ENCODE peak calls at places on chromosome 21, in seven cellular contexts. X, A, J, T, V, Q and L are unnamed samples.

GRCh38 chr21:35606578-35606977 is 453.7 kb downstream of the SETD4 start:
- DNase-seq in V (no peak), Q (no peak), T (no peak), A (no peak), X (no peak), J (no peak), L (no peak)

GRCh38 chr21:28657576-28657975 is 335.1 kb downstream of the LTN1 start:
- DNase-seq in V (no peak), J (no peak), X (no peak), A (no peak), Q (no peak), T (no peak), L (no peak)

GRCh38 chr21:45390121-45390751 is 14.7 kb upstream of the COL18A1 start:
- DNase-seq in T (no peak), A (no peak), J (no peak), Q (no peak), V (no peak), X (no peak), L (no peak)

GRCh38 chr21:18517905-18518566 is 114.5 kb upstream of the TMPRSS15 start:
- DNase-seq in Q (no peak), J (no peak), T (no peak), V (no peak), A (no peak), X (no peak), L (no peak)

GRCh38 chr21:28310711-28311110 is 682.0 kb downstream of the LTN1 start:
- DNase-seq in A (no peak), J (no peak), V (no peak), X (no peak), Q (no peak), T (no peak), L (no peak)

GRCh38 chr21:19340303-19340702 is 936.7 kb upstream of the TMPRSS15 start:
- DNase-seq in Q (no peak), V (no peak), T (no peak), A (no peak), J (no peak), X (no peak), L (no peak)

GRCh38 chr21:45323487-45324380 is 36.0 kb upstream of the POFUT2 start:
- DNase-seq in V (no peak), J (no peak), T (peak; percentile 60), A (no peak), X (peak; percentile 39), Q (no peak), L (no peak)

GRCh38 chr21:39575778-39576177 is 37.0 kb upstream of the B3GALT5 start:
- DNase-seq in Q (no peak), X (no peak), A (no peak), V (no peak), J (no peak), T (no peak), L (no peak)

GRCh38 chr21:45098867-45099266 is 24.5 kb downstream of the ADARB1 start:
- DNase-seq in Q (peak; percentile 54), J (no peak), T (no peak), A (peak; percentile 32), V (peak; percentile 51), X (no peak), L (no peak)

GRCh38 chr21:25513810-25514209 is 93.5 kb downstream of the MRPL39 start:
- DNase-seq in T (no peak), V (no peak), J (no peak), X (no peak), A (no peak), Q (no peak), L (no peak)

GRCh38 chr21:45575993-45576837 is 34.0 kb upstream of the SLC19A1 start:
- DNase-seq in T (no peak), A (no peak), V (no peak), Q (peak; percentile 30), X (no peak), J (no peak), L (no peak)

GRCh38 chr21:25551548-25551947 is 55.7 kb downstream of the MRPL39 start:
- DNase-seq in V (no peak), T (no peak), Q (no peak), A (no peak), X (no peak), J (no peak), L (no peak)

GRCh38 chr21:44958471-44959191 is 18.8 kb downstream of the SLX9 start:
- DNase-seq in T (no peak), Q (peak; percentile 80), A (no peak), J (no peak), V (no peak), X (peak; percentile 67), L (no peak)

GRCh38 chr21:29849735-29850176 is 90.0 kb downstream of the GRIK1 start:
- DNase-seq in Q (peak; percentile 50), J (peak; percentile 5), V (peak; percentile 88), X (peak; percentile 57), T (peak; percentile 55), A (peak; percentile 30), L (peak; percentile 8)

GRCh38 chr21:16194851-16195251 is 465.1 kb downstream of the USP25 start:
- DNase-seq in X (peak; percentile 17), A (peak; percentile 17), Q (no peak), T (no peak), V (no peak), J (no peak), L (no peak)

GRCh38 chr21:46131721-46132651 is 23.4 kb downstream of the FTCD start:
- DNase-seq in Q (no peak), X (no peak), V (no peak), A (no peak), T (no peak), J (no peak), L (no peak)

GRCh38 chr21:23127973-23128372 is 2129.8 kb downstream of the NCAM2 start:
- DNase-seq in A (no peak), T (no peak), V (no peak), J (no peak), X (no peak), Q (no peak), L (no peak)

GRCh38 chr21:29299046-29299905 is 554 bp downstream of the BACH1 start:
- DNase-seq in J (peak; percentile 17), A (peak; percentile 65), V (peak; percentile 78), X (peak; percentile 65), T (no peak), Q (no peak), L (no peak)

GRCh38 chr21:29300547-29301138 is 1.9 kb downstream of the BACH1 start:
- DNase-seq in T (no peak), V (no peak), Q (no peak), J (no peak), A (no peak), X (peak; percentile 56), L (peak; percentile 92)

GRCh38 chr21:40291560-40291959 is 424.3 kb downstream of the PCP4 start:
- DNase-seq in J (no peak), A (no peak), T (peak; percentile 49), V (no peak), Q (no peak), X (no peak), L (no peak)

GRCh38 chr21:29077651-29078090 is 4.2 kb upstream of the CCT8 start:
- DNase-seq in V (no peak), Q (no peak), A (no peak), T (no peak), J (peak; percentile 28), X (peak; percentile 48), L (peak; percentile 45)

GRCh38 chr21:40151611-40152010 is 284.4 kb downstream of the PCP4 start:
- DNase-seq in X (no peak), J (no peak), T (no peak), Q (no peak), A (no peak), V (no peak), L (no peak)

GRCh38 chr21:37983336-37984095 is 67.3 kb upstream of the KCNJ6 start:
- DNase-seq in V (no peak), A (no peak), J (peak; percentile 7), T (no peak), X (no peak), Q (no peak), L (no peak)

GRCh38 chr21:33022489-33022827 is 3.3 kb upstream of the OLIG2 start:
- DNase-seq in X (no peak), V (no peak), J (no peak), T (no peak), Q (peak; percentile 12), A (no peak), L (no peak)

GRCh38 chr21:33025106-33025470 is 647 bp upstream of the OLIG2 start:
- DNase-seq in V (no peak), T (peak; percentile 83), X (no peak), J (no peak), A (no peak), Q (peak; percentile 24), L (no peak)

GRCh38 chr21:33022828-33023573 is 2.7 kb upstream of the OLIG2 start:
- DNase-seq in J (no peak), A (no peak), V (no peak), Q (peak; percentile 28), X (no peak), T (peak; percentile 72), L (no peak)

GRCh38 chr21:33024278-33025103 is 1.2 kb upstream of the OLIG2 start:
- DNase-seq in J (no peak), V (no peak), A (no peak), X (no peak), Q (peak; percentile 26), T (no peak), L (no peak)

GRCh38 chr21:33023574-33024277 is 2.0 kb upstream of the OLIG2 start:
- DNase-seq in X (no peak), T (no peak), V (no peak), A (no peak), J (no peak), Q (peak; percentile 19), L (no peak)
- TF ChIP-seq RFX5 in X (no peak), T (no peak), V (no peak), A (no peak), J (no peak), Q (no peak), L (no peak)

DNA sequence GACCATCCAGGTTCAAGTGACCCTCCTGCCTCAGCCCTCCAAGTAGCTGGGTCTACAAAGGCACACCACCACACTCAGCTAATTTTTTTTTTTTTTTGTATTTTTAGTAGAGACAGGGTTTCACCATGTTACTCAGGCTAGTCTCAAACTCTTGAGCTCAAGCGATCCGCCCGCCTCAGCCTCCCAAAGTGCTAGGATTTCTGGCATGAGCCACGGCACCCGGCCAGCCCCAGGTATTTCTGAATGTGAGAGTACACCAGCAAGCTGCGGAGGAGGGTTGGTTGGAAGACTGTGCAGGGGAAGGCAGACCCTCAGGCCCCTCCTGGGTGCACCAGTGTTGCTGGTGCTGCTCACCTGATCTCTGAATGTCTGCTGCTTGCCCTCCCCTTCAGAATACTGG is 33.1 kb upstream of the SIM2 start:
- DNase-seq in A (no peak), Q (no peak), X (no peak), V (no peak), J (no peak), T (no peak), L (no peak)
- H3K4me1 ChIP-seq in A (peaks cover 38% of the 10 kb centered on the region), Q (no peaks in the 10 kb centered on the region), X (peaks cover 3% of the 10 kb centered on the region), V (no peaks in the 10 kb centered on the region), J (peaks cover 14% of the 10 kb centered on the region), T (no peaks in the 10 kb centered on the region), L (no peaks in the 10 kb centered on the region)

GRCh38 chr21:41374177-41374712 is 12.4 kb downstream of the MX2 start:
- DNase-seq in J (no peak), T (no peak), A (no peak), Q (no peak), V (no peak), X (no peak), L (no peak)
- TF ChIP-seq RFX5 in J (no peak), T (no peak), A (no peak), Q (no peak), V (no peak), X (no peak), L (no peak)

DNA sequence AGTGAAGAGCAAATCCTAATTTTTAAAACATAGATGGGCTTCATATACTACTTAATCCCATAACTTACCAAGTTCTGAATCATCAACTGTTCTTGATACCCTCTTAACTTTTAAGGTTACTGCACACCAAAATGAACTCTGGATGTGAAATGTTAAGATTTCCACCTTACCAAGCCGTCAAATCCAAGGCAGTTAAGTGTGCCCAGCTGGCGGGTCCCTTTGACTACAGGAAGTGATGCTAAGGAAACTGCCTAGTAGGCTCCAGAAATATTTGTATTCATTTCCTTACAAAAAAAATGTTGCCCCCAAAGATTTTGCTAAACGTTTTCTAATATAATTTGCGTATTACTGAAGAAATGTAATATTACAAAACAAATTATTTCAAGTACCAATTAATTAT is 10.7 kb downstream of the NRIP1 start:
- DNase-seq in T (no peak), J (no peak), X (no peak), A (no peak), V (no peak), Q (no peak), L (no peak)
- H3K4me1 ChIP-seq in T (peaks cover 11% of the 10 kb centered on the region), J (peaks cover 83% of the 10 kb centered on the region), X (peaks cover 11% of the 10 kb centered on the region), A (peaks cover 91% of the 10 kb centered on the region), V (peaks cover 21% of the 10 kb centered on the region), Q (no peaks in the 10 kb centered on the region), L (peaks cover 9% of the 10 kb centered on the region)